ENCODE peak calls at places on chromosomes 16 and 17, in six cellular contexts. C is vagina, Y is PC-3, N is breast epithelium, O is brain microvascular endothelial cell, R is psoas muscle. A is an unnamed sample.

GRCh38 chr16:73771196-73771595 is 525.4 kb upstream of the PSMD7 start:
- DNase-seq in C (no peak), Y (no peak), N (no peak), O (peak), R (no peak), A (no peak)

GRCh38 chr17:77372444-77373297 is 231.9 kb downstream of the SEC14L1 start:
- DNase-seq in C (no peak), Y (no peak), N (peak), O (no peak), R (peak), A (peak)

GRCh38 chr17:73960469-73960868 is 243.0 kb upstream of the RPL38 start:
- DNase-seq in C (no peak), Y (no peak), N (no peak), O (no peak), R (no peak), A (no peak)

GRCh38 chr16:50313596-50314483 is 47.5 kb downstream of the ADCY7 start:
- DNase-seq in C (no peak), Y (no peak), N (peak), O (peak), R (peak), A (peak)

GRCh38 chr16:50651835-50652438 is 29.2 kb downstream of the SNX20 start:
- DNase-seq in C (no peak), Y (no peak), N (no peak), O (no peak), R (no peak), A (no peak)

GRCh38 chr16:970379-970765 is 412 bp downstream of the LMF1 start:
- DNase-seq in C (no peak), Y (no peak), N (no peak), O (no peak), R (no peak), A (no peak)

GRCh38 chr16:27972500-27972899 is 91.0 kb downstream of the GSG1L start:
- DNase-seq in C (peak), Y (peak), N (no peak), O (peak), R (no peak), A (no peak)

GRCh38 chr17:42289863-42290165 is 1.5 kb downstream of the STAT5A start:
- DNase-seq in C (no peak), Y (no peak), N (no peak), O (no peak), R (no peak), A (no peak)

GRCh38 chr16:48318630-48319029 is 66.6 kb downstream of the SIAH1 start:
- DNase-seq in C (no peak), Y (no peak), N (no peak), O (peak), R (no peak), A (no peak)

GRCh38 chr17:39607851-39608130 is at the start of gene NEUROD2:
- DNase-seq in C (no peak), Y (no peak), N (no peak), O (no peak), R (no peak), A (no peak)

GRCh38 chr17:49513616-49514373 is 18.7 kb downstream of the NGFR start:
- DNase-seq in C (no peak), Y (no peak), N (no peak), O (no peak), R (no peak), A (no peak)

GRCh38 chr17:3962217-3963069 is 1.8 kb downstream of the ATP2A3 start:
- DNase-seq in C (no peak), Y (no peak), N (no peak), O (no peak), R (no peak), A (no peak)

GRCh38 chr17:39640493-39641118 is 3.7 kb downstream of the STARD3 start:
- DNase-seq in C (no peak), Y (no peak), N (no peak), O (no peak), R (no peak), A (no peak)

GRCh38 chr17:19380551-19381284 is 2.4 kb downstream of the MAPK7 start:
- DNase-seq in C (no peak), Y (no peak), N (no peak), O (no peak), R (peak), A (no peak)

GRCh38 chr16:55542459-55543082 is 23.9 kb upstream of the CAPNS2 start:
- DNase-seq in C (no peak), Y (peak), N (no peak), O (peak), R (no peak), A (no peak)

GRCh38 chr16:55540221-55540620 is 26.3 kb upstream of the CAPNS2 start:
- DNase-seq in C (no peak), Y (no peak), N (no peak), O (no peak), R (no peak), A (no peak)

GRCh38 chr16:55534773-55535172 is 25.9 kb downstream of the LPCAT2 start:
- DNase-seq in C (no peak), Y (no peak), N (no peak), O (no peak), R (no peak), A (no peak)

GRCh38 chr16:55539488-55539887 is 27.0 kb upstream of the CAPNS2 start:
- DNase-seq in C (no peak), Y (no peak), N (no peak), O (no peak), R (no peak), A (no peak)

GRCh38 chr16:55539049-55539448 is 27.4 kb upstream of the CAPNS2 start:
- DNase-seq in C (no peak), Y (no peak), N (no peak), O (no peak), R (no peak), A (no peak)
- H3K27ac ChIP-seq in C (no peak), Y (no peak), N (no peak), O (no peak), R (no peak), A (peak)

GRCh38 chr16:23837553-23838308 is 1.9 kb downstream of the PRKCB start:
- DNase-seq in C (no peak), Y (no peak), N (no peak), O (no peak), R (no peak), A (no peak)
- H3K4me3 ChIP-seq in C (peak), Y (no peak), N (no peak), O (no peak), R (peak), A (peak)

DNA sequence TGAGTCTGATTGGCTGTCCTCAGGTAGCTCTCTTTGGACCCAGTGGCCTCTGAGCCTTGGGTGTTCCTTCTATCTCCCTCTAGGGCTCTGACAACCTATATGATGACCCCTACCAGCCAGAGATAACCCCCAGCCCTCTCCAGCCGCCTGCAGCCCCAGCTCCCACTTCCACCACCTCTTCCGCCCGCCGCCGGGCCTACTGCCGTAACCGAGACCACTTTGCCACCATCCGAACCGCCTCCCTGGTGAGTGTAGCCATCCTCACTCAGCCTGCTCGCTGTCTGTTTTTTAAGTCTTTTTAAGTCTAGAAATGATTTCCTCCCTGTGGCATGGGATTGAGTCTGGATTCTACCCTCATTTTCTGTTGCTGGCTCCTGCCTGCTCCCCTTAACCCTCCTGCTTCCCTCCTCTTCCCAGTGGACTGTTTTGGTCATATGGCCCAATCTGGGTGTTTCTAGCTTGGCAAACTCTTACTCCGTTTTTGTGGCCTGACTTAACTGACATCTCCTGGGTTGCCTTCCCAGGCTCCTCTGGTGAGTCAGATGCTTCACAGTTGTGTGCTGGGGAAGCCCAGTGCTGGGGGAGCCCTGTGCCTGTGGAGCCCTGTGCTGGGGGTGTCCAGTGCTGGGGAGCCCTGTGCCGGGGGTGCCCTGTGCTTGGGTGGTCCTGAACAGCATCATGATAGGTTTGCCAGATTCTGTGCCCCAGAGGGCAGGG is 9.9 kb downstream of the TAOK2 start:
- DNase-seq in C (no peak), Y (no peak), N (no peak), O (no peak), R (no peak), A (no peak)
- H3K27ac ChIP-seq in C (no peak), Y (no peak), N (no peak), O (peak), R (no peak), A (no peak)

GRCh38 chr16:78894872-78895271 is 705.7 kb downstream of the MAF start:
- DNase-seq in C (no peak), Y (no peak), N (no peak), O (no peak), R (no peak), A (no peak)

GRCh38 chr16:78900039-78900811 is 700.3 kb downstream of the MAF start:
- DNase-seq in C (no peak), Y (no peak), N (no peak), O (no peak), R (no peak), A (no peak)

GRCh38 chr16:78896280-78896679 is 704.3 kb downstream of the MAF start:
- DNase-seq in C (no peak), Y (no peak), N (no peak), O (no peak), R (no peak), A (no peak)

GRCh38 chr16:78895661-78896060 is 704.9 kb downstream of the MAF start:
- DNase-seq in C (no peak), Y (no peak), N (no peak), O (no peak), R (no peak), A (no peak)

GRCh38 chr16:78897299-78897698 is 703.2 kb downstream of the MAF start:
- DNase-seq in C (no peak), Y (no peak), N (no peak), O (no peak), R (no peak), A (no peak)
- H3K4me3 ChIP-seq in C (no peak), Y (no peak), N (no peak), O (no peak), R (no peak), A (no peak)

GRCh38 chr16:3554351-3554928 is 22.8 kb downstream of the NLRC3 start:
- DNase-seq in C (no peak), Y (no peak), N (no peak), O (no peak), R (no peak), A (no peak)
- H3K27ac ChIP-seq in C (no peak), Y (no peak), N (no peak), O (no peak), R (no peak), A (no peak)